ENCODE peak calls at places on chromosomes 3 and 15, in five cellular contexts. F is sigmoid colon, R is GM12878, W is uterus, S is iPS DF 6.9. D is an unnamed sample.

GRCh38 chr3:64687781-64688515 is at the start of gene ADAMTS9:
- DNase-seq in F (peak; percentile 91), R (no peak), W (peak; percentile 84), S (no peak), D (peak; percentile 54)

GRCh38 chr3:73101916-73102315 is 40.5 kb downstream of the EBLN2 start:
- DNase-seq in F (no peak), R (no peak), W (no peak), S (no peak), D (no peak)

GRCh38 chr3:46549408-46549904 is 16.6 kb downstream of the LRRC2 start:
- DNase-seq in F (no peak), R (no peak), W (no peak), S (no peak), D (no peak)

GRCh38 chr3:24311881-24312280 is 182.8 kb downstream of the THRB start:
- DNase-seq in F (peak; percentile 67), R (no peak), W (peak; percentile 28), S (no peak), D (no peak)

GRCh38 chr3:17602126-17602525 is 140.3 kb downstream of the TBC1D5 start:
- DNase-seq in F (no peak), R (no peak), W (no peak), S (no peak), D (no peak)

GRCh38 chr3:19364150-19364549 is 215.8 kb downstream of the KCNH8 start:
- DNase-seq in F (no peak), R (no peak), W (no peak), S (no peak), D (peak; percentile 23)

GRCh38 chr3:159629329-159630084 is 359.1 kb upstream of the IL12A start:
- DNase-seq in F (no peak), R (no peak), W (no peak), S (no peak), D (no peak)

GRCh38 chr3:79551997-79552396 is 215.8 kb downstream of the ROBO1 start:
- DNase-seq in F (no peak), R (no peak), W (no peak), S (no peak), D (no peak)

GRCh38 chr3:104987859-104988258 is 378.9 kb upstream of the ALCAM start:
- DNase-seq in F (no peak), R (no peak), W (no peak), S (no peak), D (no peak)

GRCh38 chr15:59168536-59168935 is 38.1 kb upstream of the LDHAL6B start:
- DNase-seq in F (no peak), R (no peak), W (no peak), S (no peak), D (no peak)

GRCh38 chr3:195914648-195915473 is 6.5 kb upstream of the TNK2 start:
- DNase-seq in F (peak; percentile 97), R (peak; percentile 66), W (peak; percentile 96), S (peak; percentile 99), D (peak; percentile 94)

GRCh38 chr15:70535071-70535954 is 228.0 kb downstream of the UACA start:
- DNase-seq in F (no peak), R (no peak), W (no peak), S (no peak), D (no peak)

GRCh38 chr3:48238506-48239085 is 2.3 kb upstream of the ZNF589 start:
- DNase-seq in F (peak; percentile 45), R (no peak), W (no peak), S (no peak), D (no peak)

GRCh38 chr3:173770011-173770410 is 372.5 kb downstream of the NLGN1 start:
- DNase-seq in F (no peak), R (no peak), W (no peak), S (no peak), D (no peak)

GRCh38 chr3:144590854-144591253 is 619.2 kb downstream of the DIPK2A start:
- DNase-seq in F (no peak), R (no peak), W (no peak), S (no peak), D (no peak)

GRCh38 chr3:172596394-172596706 is 73.1 kb upstream of the TNFSF10 start:
- DNase-seq in F (no peak), R (no peak), W (no peak), S (no peak), D (no peak)
- H3K4me1 ChIP-seq in F (peaks cover 5% of the 10 kb centered on the region), R (peaks cover 28% of the 10 kb centered on the region), W (no peaks in the 10 kb centered on the region), S (no peaks in the 10 kb centered on the region), D (peaks cover 22% of the 10 kb centered on the region)

GRCh38 chr3:22685598-22685997 is 517.5 kb upstream of the UBE2E2 start:
- DNase-seq in F (no peak), R (no peak), W (no peak), S (no peak), D (no peak)
- H3K9me3 ChIP-seq in F (no peaks in the 10 kb centered on the region), R (no peaks in the 10 kb centered on the region), W (no peaks in the 10 kb centered on the region), S (no peaks in the 10 kb centered on the region), D (no peaks in the 10 kb centered on the region)

DNA sequence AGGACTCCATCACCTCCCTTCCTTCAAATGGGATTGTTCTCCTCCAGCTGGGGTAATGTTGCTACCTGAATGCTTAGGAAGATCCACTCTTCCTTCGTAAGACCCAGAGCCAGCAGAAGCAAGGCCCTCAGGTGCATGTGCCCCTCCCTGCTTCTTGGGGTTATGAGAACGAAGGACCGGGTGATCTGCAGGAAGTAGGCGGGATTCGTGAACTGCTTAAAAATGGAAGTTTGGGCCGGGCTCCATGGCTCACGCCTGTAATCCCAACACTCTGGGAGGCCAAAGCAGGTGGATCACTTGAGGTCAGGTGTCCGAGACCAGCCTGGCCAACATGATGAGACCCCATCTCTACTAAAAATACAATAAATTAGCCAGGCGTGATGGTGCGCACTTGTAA is 8.0 kb downstream of the TLR9 start:
- DNase-seq in F (no peak), R (no peak), W (no peak), S (no peak), D (no peak)
- H3K4me1 ChIP-seq in F (peaks cover 19% of the 10 kb centered on the region), R (peaks cover 14% of the 10 kb centered on the region), W (peaks cover 10% of the 10 kb centered on the region), S (no peaks in the 10 kb centered on the region), D (peaks cover 27% of the 10 kb centered on the region)

DNA sequence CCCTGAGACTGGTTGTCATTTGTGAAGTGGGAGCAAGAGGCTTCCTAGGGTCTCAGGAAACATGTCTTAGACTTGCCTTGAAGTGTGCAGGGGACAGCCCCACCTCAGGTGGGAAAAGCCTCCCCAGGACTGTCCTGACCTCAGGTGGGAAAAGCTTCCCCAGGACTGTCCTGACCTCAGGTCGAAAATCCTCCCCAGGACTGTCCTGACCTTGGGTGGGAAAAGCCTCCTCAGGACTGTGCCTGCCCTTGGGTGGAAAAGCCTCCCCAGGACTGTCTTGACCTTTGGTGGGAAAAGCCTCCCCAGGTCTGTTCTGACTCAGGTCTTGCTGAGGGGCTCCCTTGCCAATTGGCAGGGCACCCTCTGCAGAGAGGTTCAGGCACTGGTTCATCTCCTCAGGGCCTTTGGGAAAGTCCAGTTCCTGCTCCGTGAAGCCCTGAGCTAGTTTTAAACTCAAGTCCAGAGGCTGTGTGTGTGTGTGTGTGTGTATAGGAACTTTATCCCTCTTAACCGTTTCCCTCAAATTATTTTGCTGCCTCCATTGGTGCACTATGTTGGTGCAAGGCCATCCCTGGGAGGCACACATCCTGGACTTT is 64.7 kb downstream of the WNT7A start:
- DNase-seq in F (no peak), R (no peak), W (no peak), S (no peak), D (no peak)
- H3K9me3 ChIP-seq in F (peaks cover 16% of the 10 kb centered on the region), R (peaks cover 9% of the 10 kb centered on the region), W (peaks cover 21% of the 10 kb centered on the region), S (peaks cover 10% of the 10 kb centered on the region), D (no peaks in the 10 kb centered on the region)

DNA sequence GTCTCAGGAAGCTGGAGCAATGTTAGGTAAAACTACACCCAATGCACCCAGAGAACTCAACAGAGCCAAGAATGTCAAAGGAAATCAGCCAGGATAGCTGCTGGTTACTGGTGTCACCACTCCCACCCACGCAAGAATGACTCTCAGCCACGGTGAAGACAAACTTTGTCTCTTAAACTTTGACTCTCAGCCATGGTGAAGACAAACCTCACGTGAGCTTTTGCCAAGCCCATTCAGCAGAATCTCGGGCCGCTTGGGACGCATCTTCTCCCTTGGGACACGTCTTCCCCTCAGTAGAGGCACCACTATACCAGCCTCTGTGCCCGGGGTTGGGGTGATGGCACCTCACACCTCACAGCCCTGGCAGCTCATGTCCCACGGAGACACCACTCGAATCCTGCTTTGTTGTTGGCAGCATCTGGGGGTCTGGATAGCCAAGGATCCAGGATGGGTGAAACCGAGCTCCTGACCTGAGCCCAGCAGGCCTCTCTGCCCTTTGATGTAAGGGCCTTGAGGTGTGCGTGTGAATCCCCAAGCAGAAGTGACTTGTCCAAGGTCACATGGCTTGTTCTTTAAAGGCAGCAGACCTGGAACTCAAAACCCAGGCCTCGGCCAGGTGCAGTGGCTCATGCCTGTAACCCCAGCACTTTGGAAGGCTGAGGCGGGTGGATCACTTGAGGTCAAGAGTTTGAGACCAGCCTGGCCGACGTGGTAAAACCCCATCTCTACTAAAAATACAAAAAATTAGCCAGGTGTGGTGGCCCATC is 21.8 kb downstream of the RBPMS2 start:
- DNase-seq in F (no peak), R (peak; percentile 52), W (no peak), S (no peak), D (no peak)
- H3K4me1 ChIP-seq in F (peaks cover 74% of the 10 kb centered on the region), R (peaks cover 20% of the 10 kb centered on the region), W (no peaks in the 10 kb centered on the region), S (peaks cover 5% of the 10 kb centered on the region), D (no peaks in the 10 kb centered on the region)

D was measured in body of pancreas.